ENCODE peak calls at places on chromosomes 13 and 19, in five cellular contexts. L is heart right ventricle, K is GM23338, B is T-helper 9 cell, M is SHP77. R is an unnamed sample.
A peak's percentile ranks its signal among the peaks of the same experiment; 100 is the strongest.

GRCh38 chr13:81017525-81018152 is 676.7 kb upstream of the SPRY2 start:
- DNase-seq in L (no peak), M (peak; percentile 36), K (peak; percentile 81), B (no peak), R (no peak)

GRCh38 chr19:48719263-48720171 is at the start of gene MAMSTR:
- DNase-seq in B (no peak), L (peak; percentile 30), K (peak; percentile 35), M (peak; percentile 41), R (no peak)

GRCh38 chr19:33780746-33781145 is 15.9 kb upstream of the KCTD15 start:
- DNase-seq in L (no peak), B (no peak), M (no peak), K (no peak), R (no peak)

GRCh38 chr19:3633559-3633988 is 7.0 kb upstream of the CACTIN start:
- DNase-seq in L (no peak), K (no peak), B (no peak), M (no peak), R (no peak)

GRCh38 chr13:81446441-81446840 is 1105.5 kb upstream of the SPRY2 start:
- DNase-seq in M (no peak), K (no peak), L (no peak), B (no peak), R (no peak)

GRCh38 chr13:71625694-71626093 is 241.3 kb downstream of the DACH1 start:
- DNase-seq in L (no peak), K (no peak), M (no peak), B (no peak), R (no peak)

GRCh38 chr19:45104658-45105384 is 11.8 kb downstream of the PPP1R37 start:
- DNase-seq in K (no peak), L (no peak), M (no peak), B (no peak), R (no peak)

GRCh38 chr19:4474504-4475136 is 2.5 kb downstream of the HDGFL2 start:
- DNase-seq in L (no peak), K (peak; percentile 95), M (peak; percentile 75), B (no peak), R (no peak)

GRCh38 chr19:32404939-32405430 is 585 bp upstream of the DPY19L3 start:
- DNase-seq in B (no peak), L (peak; percentile 47), K (no peak), M (no peak), R (no peak)

GRCh38 chr19:21697171-21697570 is 70.2 kb downstream of the ZNF100 start:
- DNase-seq in K (no peak), B (no peak), M (no peak), L (no peak), R (no peak)

GRCh38 chr19:36225219-36225892 is 10.4 kb downstream of the ZNF146 start:
- DNase-seq in B (no peak), K (no peak), L (no peak), M (no peak), R (no peak)

GRCh38 chr19:5822181-5822844 is 17.2 kb downstream of the FUT6 start:
- DNase-seq in K (no peak), B (no peak), M (peak; percentile 37), L (no peak), R (no peak)

GRCh38 chr13:31538067-31539042 is 201.0 kb upstream of the RXFP2 start:
- DNase-seq in B (no peak), L (no peak), K (peak; percentile 70), M (no peak), R (no peak)

GRCh38 chr13:24220086-24220703 is 59.7 kb downstream of the SPATA13 start:
- DNase-seq in B (peak; percentile 28), K (peak; percentile 93), L (peak; percentile 70), M (peak; percentile 67), R (peak; percentile 69)

GRCh38 chr19:50928841-50929240 is 17.6 kb upstream of the KLK4 start:
- DNase-seq in K (peak; percentile 48), M (no peak), B (no peak), L (no peak), R (no peak)

GRCh38 chr19:21505459-21506393 is at the start of gene ZNF429:
- DNase-seq in B (peak; percentile 79), L (peak; percentile 96), K (peak; percentile 99), M (peak; percentile 95), R (peak; percentile 78)

GRCh38 chr13:95710313-95710712 is 33.4 kb downstream of the DNAJC3 start:
- DNase-seq in K (no peak), M (no peak), L (no peak), B (no peak), R (no peak)

GRCh38 chr19:45968626-45969025 is 5.0 kb downstream of the NOVA2 start:
- DNase-seq in M (no peak), B (no peak), L (no peak), K (no peak), R (no peak)

GRCh38 chr19:50465986-50466771 is 10.1 kb upstream of the EMC10 start:
- DNase-seq in L (no peak), M (peak; percentile 92), K (peak; percentile 88), B (no peak), R (no peak)

GRCh38 chr19:53908106-53908932 is 759 bp upstream of the CACNG7 start:
- DNase-seq in K (peak; percentile 95), M (peak; percentile 32), B (no peak), L (peak; percentile 36), R (no peak)

GRCh38 chr13:114088863-114089262 is 43.6 kb downstream of the RASA3 start:
- DNase-seq in M (no peak), B (no peak), K (no peak), L (no peak), R (no peak)

GRCh38 chr19:31676271-31677004 is 327.2 kb upstream of the TSHZ3 start:
- DNase-seq in K (peak; percentile 71), B (no peak), L (no peak), M (peak; percentile 5), R (no peak)

GRCh38 chr13:95644611-95645052 is at the start of gene DZIP1:
- DNase-seq in M (peak; percentile 100), K (peak; percentile 97), L (peak; percentile 74), B (no peak), R (no peak)

GRCh38 chr19:38514812-38515633 is 81.5 kb downstream of the RYR1 start:
- DNase-seq in K (peak; percentile 82), M (peak; percentile 69), B (peak; percentile 73), L (peak; percentile 32), R (peak; percentile 83)

GRCh38 chr13:77696006-77696862 is 1.3 kb upstream of the SLAIN1 start:
- DNase-seq in M (peak; percentile 38), L (no peak), B (no peak), K (peak; percentile 64), R (peak; percentile 65)

GRCh38 chr13:58343081-58343480 is 711.5 kb downstream of the PCDH17 start:
- DNase-seq in M (no peak), L (no peak), B (no peak), K (no peak), R (no peak)

GRCh38 chr19:10760268-10760944 is 42.5 kb downstream of the DNM2 start:
- DNase-seq in L (no peak), K (no peak), B (peak; percentile 36), M (no peak), R (no peak)

GRCh38 chr13:112457485-112457884 is 81.3 kb downstream of the SPACA7 start:
- DNase-seq in M (peak; percentile 55), B (no peak), L (no peak), K (no peak), R (no peak)

GRCh38 chr13:75415720-75416119 is 66.2 kb downstream of the TBC1D4 start:
- DNase-seq in B (no peak), K (no peak), L (no peak), M (no peak), R (no peak)

GRCh38 chr19:38848299-38849146 is 1.3 kb downstream of the HNRNPL start:
- DNase-seq in M (no peak), L (no peak), K (no peak), B (no peak), R (no peak)